ENCODE peak calls at places on chromosome 6, in seven cellular contexts. L is astrocyte of the spinal cord, D is left lung, J is dorsolateral prefrontal cortex, N is fibroblast of mammary gland, T is HCT116, U is K562. G is an unnamed sample.

GRCh38 chr6:134289204-134289575 is 28.7 kb downstream of the SGK1 start:
- DNase-seq in L (no peak), D (no peak), J (no peak), N (peak), T (no peak), U (no peak), G (no peak)

GRCh38 chr6:110654096-110654820 is 161.0 kb downstream of the CDK19 start:
- DNase-seq in L (no peak), D (no peak), J (no peak), N (peak), T (no peak), U (no peak), G (no peak)

GRCh38 chr6:40672118-40672517 is 85.0 kb upstream of the LRFN2 start:
- DNase-seq in L (no peak), D (no peak), J (no peak), N (no peak), T (no peak), U (no peak), G (no peak)

GRCh38 chr6:2305951-2306350 is 60.5 kb upstream of the GMDS start:
- DNase-seq in L (no peak), D (no peak), J (no peak), N (no peak), T (no peak), U (no peak), G (no peak)

GRCh38 chr6:150897400-150897943 is 32.0 kb downstream of the MTHFD1L start:
- DNase-seq in L (no peak), D (no peak), J (no peak), N (no peak), T (no peak), U (no peak), G (no peak)

GRCh38 chr6:24847402-24847801 is 48.7 kb upstream of the ARMH2 start:
- DNase-seq in L (no peak), D (peak), J (no peak), N (no peak), T (no peak), U (no peak), G (no peak)

GRCh38 chr6:101413773-101414172 is 20.3 kb downstream of the GRIK2 start:
- DNase-seq in L (no peak), D (no peak), J (no peak), N (no peak), T (no peak), U (no peak), G (no peak)

GRCh38 chr6:3013486-3013885 is 13.8 kb downstream of the NQO2 start:
- DNase-seq in L (peak), D (peak), J (no peak), N (peak), T (no peak), U (no peak), G (no peak)

GRCh38 chr6:30844118-30844535 is 40.2 kb upstream of the DDR1 start:
- DNase-seq in L (no peak), D (no peak), J (no peak), N (no peak), T (no peak), U (no peak), G (no peak)

GRCh38 chr6:797479-798077 is 104.6 kb upstream of the EXOC2 start:
- DNase-seq in L (peak), D (no peak), J (no peak), N (peak), T (peak), U (peak), G (no peak)

GRCh38 chr6:90458353-90459224 is 128.3 kb downstream of the MAP3K7 start:
- DNase-seq in L (no peak), D (no peak), J (no peak), N (no peak), T (no peak), U (peak), G (no peak)

DNA sequence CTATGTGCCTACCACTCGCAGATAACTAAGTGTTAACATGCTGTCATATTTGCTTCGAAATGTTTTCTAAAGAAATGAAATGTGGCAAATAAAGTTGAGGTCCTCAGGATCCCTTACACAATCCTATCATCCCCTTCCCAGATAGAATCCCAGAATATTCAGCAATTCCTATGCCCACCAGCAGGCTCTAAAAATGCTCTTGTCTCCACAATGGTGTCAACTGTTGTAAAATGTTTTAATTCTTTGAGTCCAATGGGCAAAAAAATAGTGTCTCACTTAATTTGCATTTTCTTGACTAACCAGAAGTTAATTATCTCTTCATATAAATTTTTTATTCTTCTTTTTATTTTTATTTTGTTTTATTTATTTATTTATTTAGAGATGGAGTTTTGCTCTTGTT is 103.9 kb upstream of the MAP7 start:
- DNase-seq in L (no peak), D (no peak), J (no peak), N (no peak), T (no peak), U (no peak), G (no peak)
- TF ChIP-seq CTCF in L (no peak), D (no peak), J (no peak), N (peak), T (peak), U (no peak), G (peak)

GRCh38 chr6:84685983-84686584 is 78.3 kb downstream of the TBX18 start:
- DNase-seq in L (no peak), D (no peak), J (no peak), N (peak), T (peak), U (peak), G (no peak)
- TF ChIP-seq CTCF in L (peak), D (peak), J (peak), N (peak), T (peak), U (peak), G (peak)

DNA sequence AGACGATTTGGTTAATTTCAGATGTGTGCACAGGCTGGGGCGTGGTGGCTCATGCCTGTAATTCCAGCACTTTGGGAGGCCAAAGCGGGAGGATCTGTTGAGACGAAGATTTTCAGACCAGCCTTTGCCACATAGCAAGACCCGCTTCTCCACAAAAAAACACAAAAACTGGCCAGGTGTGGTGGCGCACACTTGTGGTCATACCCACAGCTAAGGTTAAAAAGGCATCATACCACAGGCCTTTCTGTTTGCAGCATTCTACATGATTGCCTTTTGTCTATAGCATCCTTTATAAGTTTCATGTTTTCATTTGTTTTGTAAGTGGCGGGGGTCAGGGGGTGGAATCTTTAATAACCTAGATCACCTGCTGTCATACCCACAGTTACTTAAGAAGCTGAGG is 239.9 kb upstream of the NOX3 start:
- DNase-seq in L (no peak), D (no peak), J (no peak), N (no peak), T (no peak), U (no peak), G (no peak)
- TF ChIP-seq CTCF in L (no peak), D (no peak), J (no peak), N (no peak), T (no peak), U (no peak), G (no peak)

GRCh38 chr6:53731906-53732636 is 62.7 kb upstream of the LRRC1 start:
- DNase-seq in L (no peak), D (no peak), J (no peak), N (no peak), T (no peak), U (no peak), G (no peak)

GRCh38 chr6:53730767-53731166 is 64.0 kb upstream of the LRRC1 start:
- DNase-seq in L (no peak), D (no peak), J (no peak), N (no peak), T (no peak), U (no peak), G (no peak)

GRCh38 chr6:53737746-53738145 is 57.1 kb upstream of the LRRC1 start:
- DNase-seq in L (no peak), D (no peak), J (no peak), N (no peak), T (no peak), U (no peak), G (no peak)

GRCh38 chr6:53735896-53736295 is 58.9 kb upstream of the LRRC1 start:
- DNase-seq in L (no peak), D (no peak), J (no peak), N (no peak), T (no peak), U (no peak), G (no peak)

DNA sequence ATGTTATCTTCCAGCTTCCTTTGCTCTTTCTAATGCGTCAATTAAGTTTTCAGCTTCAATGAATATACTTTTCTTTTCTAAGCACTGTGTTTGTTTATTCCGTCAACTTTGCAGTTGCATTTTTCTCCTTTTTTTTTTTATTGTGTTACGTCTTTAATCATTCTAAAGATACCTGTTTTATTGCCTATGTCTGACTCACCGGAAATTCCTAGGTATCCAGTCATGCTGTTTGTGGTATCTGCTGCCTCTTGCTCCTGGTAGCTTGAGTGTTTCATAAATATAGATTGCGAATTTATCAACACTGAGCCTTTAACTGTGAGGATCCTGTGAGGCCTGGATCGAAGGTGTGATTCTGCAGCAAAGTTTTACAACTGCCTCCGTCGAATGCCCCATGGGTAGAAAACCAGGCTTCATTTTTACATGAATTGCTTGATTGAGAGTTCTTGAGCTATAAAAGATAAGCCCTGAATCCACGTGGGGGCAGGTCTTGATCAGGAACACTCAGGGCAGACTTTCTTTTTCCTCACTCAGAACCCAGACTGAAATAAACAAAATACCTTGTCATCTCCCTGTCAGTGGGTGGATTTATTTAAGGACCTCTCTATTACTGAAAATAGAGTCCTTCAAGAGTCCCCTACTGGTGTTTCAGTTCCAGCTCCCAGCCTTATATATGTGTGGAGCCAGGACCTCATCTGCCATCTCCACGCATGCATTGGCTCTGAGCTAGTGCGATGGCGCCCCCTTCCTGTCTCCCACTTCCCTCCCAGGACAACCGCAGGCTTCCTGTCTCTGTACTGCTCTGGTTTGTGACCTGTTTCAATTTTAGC is 60.1 kb upstream of the LRRC1 start:
- DNase-seq in L (peak), D (peak), J (no peak), N (peak), T (peak), U (peak), G (no peak)
- TF ChIP-seq CTCF in L (peak), D (no peak), J (no peak), N (peak), T (peak), U (peak), G (peak)

GRCh38 chr6:128057541-128058335 is 156.9 kb upstream of the THEMIS start:
- DNase-seq in L (no peak), D (no peak), J (no peak), N (peak), T (no peak), U (no peak), G (no peak)

GRCh38 chr6:128047989-128048388 is 147.1 kb upstream of the THEMIS start:
- DNase-seq in L (no peak), D (no peak), J (no peak), N (no peak), T (no peak), U (no peak), G (no peak)

DNA sequence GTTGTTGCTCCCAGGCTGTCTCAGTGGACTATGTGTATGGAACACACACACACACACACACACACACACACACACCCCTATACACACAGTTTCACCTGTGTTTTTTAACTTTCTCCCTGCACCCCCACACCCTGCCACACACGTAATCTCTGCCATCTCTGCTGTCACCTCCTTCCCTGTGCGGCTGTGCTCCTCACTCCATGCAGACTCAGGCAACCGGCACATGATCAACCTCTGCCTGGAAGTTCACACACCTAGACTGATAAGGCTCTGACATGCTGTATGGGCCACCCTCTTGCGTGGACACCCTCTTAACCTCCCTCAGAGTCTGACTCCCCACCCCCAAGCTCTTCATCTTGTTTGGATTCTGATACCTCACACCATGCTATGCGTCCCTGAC is 152.3 kb upstream of the THEMIS start:
- DNase-seq in L (no peak), D (no peak), J (no peak), N (no peak), T (no peak), U (no peak), G (no peak)
- TF ChIP-seq CTCF in L (no peak), D (no peak), J (no peak), N (no peak), T (no peak), U (no peak), G (no peak)

GRCh38 chr6:108116424-108116780 is 41.9 kb upstream of the OSTM1 start:
- DNase-seq in L (no peak), D (no peak), J (no peak), N (no peak), T (no peak), U (no peak), G (no peak)

GRCh38 chr6:108113557-108114519 is 39.3 kb upstream of the OSTM1 start:
- DNase-seq in L (peak), D (no peak), J (no peak), N (peak), T (peak), U (peak), G (no peak)

GRCh38 chr6:108115598-108116058 is 41.1 kb upstream of the OSTM1 start:
- DNase-seq in L (no peak), D (peak), J (no peak), N (peak), T (peak), U (peak), G (no peak)

GRCh38 chr6:108116781-108117426 is 42.4 kb upstream of the OSTM1 start:
- DNase-seq in L (no peak), D (peak), J (no peak), N (no peak), T (no peak), U (no peak), G (no peak)

GRCh38 chr6:108114861-108115597 is 40.5 kb upstream of the OSTM1 start:
- DNase-seq in L (peak), D (peak), J (peak), N (peak), T (no peak), U (no peak), G (peak)
- TF ChIP-seq CTCF in L (peak), D (no peak), J (no peak), N (no peak), T (no peak), U (no peak), G (peak)

GRCh38 chr6:125829433-125829832 is 38.7 kb downstream of the NCOA7 start:
- DNase-seq in L (no peak), D (no peak), J (no peak), N (no peak), T (no peak), U (no peak), G (no peak)

GRCh38 chr6:125828476-125829039 is 37.8 kb downstream of the NCOA7 start:
- DNase-seq in L (no peak), D (no peak), J (no peak), N (no peak), T (no peak), U (no peak), G (no peak)

GRCh38 chr6:125824946-125825786 is 34.4 kb downstream of the NCOA7 start:
- DNase-seq in L (no peak), D (no peak), J (no peak), N (no peak), T (no peak), U (no peak), G (no peak)

GRCh38 chr6:125826695-125827463 is 36.1 kb downstream of the NCOA7 start:
- DNase-seq in L (no peak), D (no peak), J (no peak), N (no peak), T (no peak), U (no peak), G (no peak)

DNA sequence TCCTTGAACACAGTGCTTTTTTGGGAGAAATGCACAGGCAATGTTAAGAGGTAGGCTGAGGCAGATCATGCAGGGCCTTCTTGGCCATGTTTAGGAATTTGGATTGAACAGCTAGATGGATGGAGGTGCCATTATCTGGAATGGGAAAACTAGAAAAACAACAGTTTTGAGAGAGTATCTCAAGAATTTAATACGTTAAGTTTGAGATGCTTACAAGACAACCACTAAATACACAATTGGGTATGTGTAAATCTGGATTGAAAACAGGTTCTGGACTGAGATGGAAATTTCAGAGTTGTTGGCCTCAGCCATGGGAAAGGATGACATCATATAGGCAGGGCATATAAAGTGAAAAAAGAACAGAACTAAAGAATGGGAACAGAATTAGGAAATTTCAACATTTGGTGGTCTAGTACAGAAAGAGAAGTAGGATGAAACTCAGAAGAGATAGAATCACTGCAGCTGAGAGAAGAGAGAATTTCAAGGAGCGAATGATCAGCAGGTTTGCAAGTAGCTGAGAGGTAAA is 37.1 kb downstream of the NCOA7 start:
- DNase-seq in L (no peak), D (no peak), J (no peak), N (no peak), T (no peak), U (no peak), G (no peak)
- TF ChIP-seq CTCF in L (no peak), D (no peak), J (no peak), N (no peak), T (no peak), U (no peak), G (no peak)